ENCODE peak calls at places on chromosomes 13 and 19, in nine cellular contexts. U is ascending aorta; G is NCI-H345; L is GM23338; D is testis; H is stimulated activated CD8-positive, alpha-beta memory T cell treated with anti-CD3 and anti-CD28 coated beads, Interleukin-7, amount 100 ng/mL, for 24 hours; K is CD8-positive, alpha-beta memory T cell; S is activated effector memory CD4-positive, alpha-beta T cell treated with Interleukin-2 at 50 U/mL for 16 hours; A is SK-MEL-5. W is an unnamed sample.

GRCh38 chr13:40406405-40407138 is 259.9 kb downstream of the FOXO1 start:
- DNase-seq in U (no peak), G (no peak), L (no peak), D (no peak), H (no peak), K (no peak), S (no peak), A (no peak), W (no peak)

GRCh38 chr13:49840266-49840665 is 47.8 kb upstream of the KPNA3 start:
- DNase-seq in U (no peak), G (no peak), L (peak; percentile 8), D (no peak), H (no peak), K (no peak), S (no peak), A (no peak), W (no peak)

GRCh38 chr19:52048604-52049493 is at the start of gene ZNF432:
- DNase-seq in U (peak; percentile 78), G (peak; percentile 87), L (peak; percentile 100), D (peak; percentile 96), H (peak; percentile 52), K (peak; percentile 80), S (peak; percentile 76), A (peak; percentile 88), W (peak; percentile 82)

GRCh38 chr19:3125900-3126524 is 9.8 kb upstream of the GNA15 start:
- DNase-seq in U (no peak), G (peak; percentile 49), L (peak; percentile 88), D (no peak), H (peak; percentile 62), K (peak; percentile 59), S (peak; percentile 56), A (peak; percentile 47), W (no peak)

GRCh38 chr19:46115396-46116109 is 8.9 kb downstream of the IGFL3 start:
- DNase-seq in U (no peak), G (no peak), L (no peak), D (no peak), H (peak; percentile 8), K (no peak), S (no peak), A (peak; percentile 43), W (peak; percentile 59)

GRCh38 chr19:51097796-51098195 is 10.4 kb downstream of the CTU1 start:
- DNase-seq in U (no peak), G (no peak), L (no peak), D (no peak), H (no peak), K (no peak), S (no peak), A (no peak), W (no peak)

GRCh38 chr13:93522486-93522885 is 295.9 kb downstream of the GPC6 start:
- DNase-seq in U (no peak), G (no peak), L (peak; percentile 22), D (no peak), H (no peak), K (no peak), S (no peak), A (no peak), W (no peak)

GRCh38 chr13:22063416-22064124 is 392.7 kb downstream of the FGF9 start:
- DNase-seq in U (no peak), G (no peak), L (no peak), D (no peak), H (no peak), K (no peak), S (no peak), A (no peak), W (no peak)

W was measured in COLO829.